ENCODE peak calls at places on chromosomes 2 and 18, in ten cellular contexts. S is GM12878, V is tibial nerve, U is Peyer's patch, C is adrenal gland, H is body of pancreas, J is IMR-90, R is NB4, A is uterus, P is A549. Z is an unnamed sample.

GRCh38 chr2:158297606-158298005 is 158.9 kb downstream of the CCDC148 start:
- DNase-seq in S (no peak), V (no peak), U (no peak), C (no peak), H (no peak), J (no peak), R (peak; percentile 64), A (no peak), P (no peak), Z (no peak)

GRCh38 chr2:37090019-37090477 is 5.7 kb downstream of the GPATCH11 start:
- DNase-seq in S (peak; percentile 71), V (no peak), U (no peak), C (no peak), H (no peak), J (no peak), R (peak; percentile 14), A (no peak), P (no peak), Z (no peak)

GRCh38 chr2:225103737-225104141 is 61.5 kb upstream of the DOCK10 start:
- DNase-seq in S (no peak), V (no peak), U (no peak), C (no peak), H (no peak), J (peak; percentile 73), R (no peak), A (no peak), P (peak; percentile 71), Z (no peak)

GRCh38 chr2:217149087-217149660 is 289.3 kb upstream of the TNP1 start:
- DNase-seq in S (no peak), V (no peak), U (no peak), C (no peak), H (no peak), J (no peak), R (peak; percentile 10), A (no peak), P (no peak), Z (no peak)

GRCh38 chr2:198657520-198658121 is 800.1 kb downstream of the SATB2 start:
- DNase-seq in S (no peak), V (no peak), U (no peak), C (no peak), H (no peak), J (peak; percentile 29), R (peak; percentile 37), A (no peak), P (peak; percentile 36), Z (no peak)

GRCh38 chr18:63155910-63156773 is 163.4 kb downstream of the BCL2 start:
- DNase-seq in S (no peak), V (no peak), U (no peak), C (no peak), H (no peak), J (no peak), R (no peak), A (no peak), P (no peak), Z (no peak)

GRCh38 chr18:7572837-7573236 is 5.7 kb downstream of the PTPRM start:
- DNase-seq in S (peak; percentile 23), V (no peak), U (no peak), C (no peak), H (no peak), J (peak; percentile 34), R (no peak), A (no peak), P (no peak), Z (no peak)

GRCh38 chr2:127792805-127793204 is 18.2 kb downstream of the WDR33 start:
- DNase-seq in S (no peak), V (no peak), U (no peak), C (no peak), H (no peak), J (no peak), R (no peak), A (no peak), P (no peak), Z (no peak)

GRCh38 chr2:27860111-27860510 is 30.1 kb downstream of the RBKS start:
- DNase-seq in S (no peak), V (no peak), U (no peak), C (no peak), H (no peak), J (peak; percentile 90), R (peak; percentile 35), A (no peak), P (peak; percentile 26), Z (no peak)

GRCh38 chr2:195450537-195451113 is 206.4 kb upstream of the SLC39A10 start:
- DNase-seq in S (no peak), V (no peak), U (no peak), C (no peak), H (no peak), J (no peak), R (no peak), A (no peak), P (no peak), Z (no peak)

GRCh38 chr2:226423498-226423960 is 376.1 kb downstream of the IRS1 start:
- DNase-seq in S (no peak), V (no peak), U (peak; percentile 51), C (peak; percentile 16), H (peak; percentile 16), J (peak; percentile 51), R (peak; percentile 87), A (no peak), P (no peak), Z (no peak)

GRCh38 chr2:84782717-84783442 is 98.0 kb downstream of the TRABD2A start:
- DNase-seq in S (no peak), V (no peak), U (peak; percentile 59), C (no peak), H (no peak), J (peak; percentile 17), R (no peak), A (no peak), P (no peak), Z (no peak)

GRCh38 chr2:239455436-239456203 is 54.8 kb upstream of the HDAC4 start:
- DNase-seq in S (no peak), V (no peak), U (peak; percentile 26), C (no peak), H (no peak), J (no peak), R (no peak), A (no peak), P (no peak), Z (no peak)

GRCh38 chr2:43361286-43361685 is 134.9 kb upstream of the ZFP36L2 start:
- DNase-seq in S (no peak), V (no peak), U (no peak), C (no peak), H (no peak), J (no peak), R (no peak), A (no peak), P (no peak), Z (no peak)

GRCh38 chr2:26462100-26462499 is 15.8 kb downstream of the OTOF start:
- DNase-seq in S (no peak), V (no peak), U (no peak), C (peak; percentile 24), H (no peak), J (no peak), R (no peak), A (no peak), P (no peak), Z (no peak)

GRCh38 chr18:629303-630150 is 27.9 kb upstream of the TYMS start:
- DNase-seq in S (no peak), V (no peak), U (no peak), C (no peak), H (no peak), J (no peak), R (peak; percentile 39), A (no peak), P (no peak), Z (peak; percentile 19)
- TF ChIP-seq POLR2A in S (no peak), V (no peak), U (no peak), C (no peak), H (no peak), J (no peak), R (no peak), A (no peak), P (no peak), Z (no peak)

DNA sequence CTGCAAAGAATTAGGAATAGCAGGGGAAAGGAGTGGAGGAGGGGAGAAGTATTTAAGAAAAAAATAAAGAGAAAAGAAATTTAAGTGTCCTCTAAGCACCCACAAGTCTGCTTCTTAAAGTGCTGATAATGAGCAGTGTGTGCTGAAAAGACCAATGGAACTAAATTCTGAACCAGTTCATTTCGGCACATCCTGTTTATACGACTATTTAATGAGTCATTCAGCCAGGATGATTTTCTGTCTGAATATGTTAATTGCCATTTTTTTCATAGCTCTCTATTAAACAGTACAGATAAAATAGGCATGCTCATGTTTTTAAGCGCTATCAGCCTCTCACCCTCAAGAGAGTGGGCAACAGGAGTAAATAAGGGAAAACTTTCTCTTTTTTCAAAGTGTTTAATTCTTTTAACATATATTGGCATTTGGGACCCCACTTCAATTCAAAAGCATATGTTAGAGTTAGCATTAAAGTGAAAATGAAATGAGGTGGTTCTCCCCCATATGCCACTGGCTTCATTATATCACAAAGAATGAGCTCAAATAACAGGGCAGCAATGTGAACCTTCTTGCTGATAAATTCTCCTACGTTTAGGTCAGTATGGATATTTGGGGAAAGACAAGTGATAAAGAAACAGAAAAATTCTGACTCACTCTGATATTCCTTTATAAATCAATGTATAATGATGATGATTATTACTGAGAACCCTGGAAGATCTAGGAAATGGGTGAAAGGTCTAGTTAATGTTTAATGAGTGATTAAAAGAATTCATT is 87.5 kb downstream of the TCF4 start:
- DNase-seq in S (no peak), V (no peak), U (no peak), C (no peak), H (no peak), J (peak; percentile 92), R (no peak), A (no peak), P (no peak), Z (no peak)
- TF ChIP-seq POLR2A in S (no peak), V (no peak), U (no peak), C (peak; percentile 8), H (no peak), J (no peak), R (no peak), A (peak; percentile 70), P (no peak), Z (no peak)

GRCh38 chr2:191677091-191677645 is 768 bp upstream of the NABP1 start:
- DNase-seq in S (no peak), V (no peak), U (peak; percentile 70), C (peak; percentile 72), H (peak; percentile 73), J (peak; percentile 93), R (peak; percentile 81), A (no peak), P (peak; percentile 48), Z (peak; percentile 84)
- TF ChIP-seq POLR2A in S (no peak), V (no peak), U (no peak), C (no peak), H (no peak), J (no peak), R (no peak), A (no peak), P (no peak), Z (no peak)

DNA sequence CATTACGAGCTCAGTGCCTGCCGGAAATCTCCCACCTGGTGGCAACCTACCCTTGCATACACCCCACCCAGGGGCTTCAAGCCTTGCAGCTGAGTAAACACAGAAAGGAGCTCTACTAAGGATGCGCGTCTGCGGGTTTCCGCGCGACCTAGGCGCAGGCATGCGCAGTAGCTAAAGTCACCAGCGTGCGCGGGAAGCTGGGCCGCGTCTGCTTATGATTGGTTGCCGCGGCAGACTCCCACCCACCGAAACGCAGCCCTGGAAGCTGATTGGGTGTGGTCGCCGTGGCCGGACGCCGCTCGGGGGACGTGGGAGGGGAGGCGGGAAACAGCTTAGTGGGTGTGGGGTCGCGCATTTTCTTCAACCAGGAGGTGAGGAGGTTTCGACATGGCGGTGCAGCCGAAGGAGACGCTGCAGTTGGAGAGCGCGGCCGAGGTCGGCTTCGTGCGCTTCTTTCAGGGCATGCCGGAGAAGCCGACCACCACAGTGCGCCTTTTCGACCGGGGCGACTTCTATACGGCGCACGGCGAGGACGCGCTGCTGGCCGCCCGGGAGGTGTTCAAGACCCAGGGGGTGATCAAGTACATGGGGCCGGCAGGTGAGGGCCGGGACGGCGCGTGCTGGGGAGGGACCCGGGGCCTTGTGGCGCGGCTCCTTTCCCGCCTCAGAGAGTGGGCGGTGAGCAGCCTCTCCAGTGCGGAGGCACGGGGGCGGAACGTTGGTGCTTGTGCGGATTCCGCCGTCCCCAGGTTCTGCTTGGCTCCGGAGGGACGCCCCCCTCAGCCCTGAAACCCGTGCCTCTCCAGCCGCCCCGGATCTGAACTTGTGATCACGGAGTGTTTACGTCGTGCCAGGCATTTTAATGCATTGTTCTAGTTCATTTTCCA is at the start of gene MSH2:
- DNase-seq in S (peak; percentile 86), V (peak; percentile 78), U (peak; percentile 96), C (peak; percentile 92), H (peak; percentile 92), J (peak; percentile 89), R (peak; percentile 98), A (peak; percentile 89), P (peak; percentile 97), Z (peak; percentile 95)
- TF ChIP-seq POLR2A in S (peak; percentile 88), V (peak; percentile 28), U (peak; percentile 11), C (no peak), H (peak; percentile 57), J (no peak), R (peak; percentile 72), A (no peak), P (peak; percentile 78), Z (peak; percentile 72)